ENCODE peak calls at places on chromosome 10, in eight cellular contexts. G is NCI-H2171; N is colonic mucosa; J is fibroblast of mammary gland; C is effector CD4-positive, alpha-beta T cell; Z is stimulated activated naive CD4-positive, alpha-beta T cell; P is stimulated activated CD8-positive, alpha-beta memory T cell treated with anti-CD3 and anti-CD28 coated beads, Interleukin-2, amount 100 ng/mL, for 48 hours; V is T-cell. E is an unnamed sample.

GRCh38 chr10:99917963-99918825 is 91.6 kb downstream of the DNMBP start:
- DNase-seq in G (no peak), N (peak), J (peak), C (no peak), Z (no peak), P (no peak), V (no peak), E (no peak)

GRCh38 chr10:68957654-68958053 is 1.7 kb downstream of the DDX21 start:
- DNase-seq in G (no peak), N (no peak), J (peak), C (no peak), Z (no peak), P (no peak), V (no peak), E (no peak)

GRCh38 chr10:23755557-23755956 is 316.7 kb downstream of the OTUD1 start:
- DNase-seq in G (no peak), N (no peak), J (no peak), C (no peak), Z (no peak), P (no peak), V (no peak), E (no peak)

GRCh38 chr10:70784476-70784875 is 701 bp downstream of the TBATA start:
- DNase-seq in G (no peak), N (no peak), J (no peak), C (no peak), Z (no peak), P (no peak), V (no peak), E (no peak)

GRCh38 chr10:130740788-130741785 is 570.4 kb downstream of the TCERG1L start:
- DNase-seq in G (no peak), N (no peak), J (no peak), C (no peak), Z (no peak), P (no peak), V (no peak), E (no peak)

GRCh38 chr10:35043796-35044344 is 46.3 kb downstream of the CUL2 start:
- DNase-seq in G (no peak), N (no peak), J (no peak), C (no peak), Z (no peak), P (no peak), V (no peak), E (no peak)

GRCh38 chr10:120641695-120642094 is 184.7 kb downstream of the PLPP4 start:
- DNase-seq in G (no peak), N (no peak), J (no peak), C (no peak), Z (no peak), P (no peak), V (no peak), E (no peak)

GRCh38 chr10:3472705-3473078 is 300.1 kb upstream of the PITRM1 start:
- DNase-seq in G (no peak), N (no peak), J (peak), C (no peak), Z (no peak), P (no peak), V (no peak), E (no peak)

E was measured in NCI-H1694.